ENCODE peak calls at places on chromosome 2, in ten cellular contexts. S, L, Z, K, E, W, X, Y, P and F are unnamed samples.

GRCh38 chr2:41994177-41994576 is 53.6 kb upstream of the PKDCC start:
- DNase-seq in P (no peak), L (peak; percentile 53), X (no peak), E (no peak), K (no peak), S (no peak), W (no peak), Y (peak; percentile 57), Z (peak; percentile 69), F (no peak)

GRCh38 chr2:241568738-241569137 is 10.2 kb downstream of the BOK start:
- DNase-seq in W (no peak), P (no peak), Z (no peak), Y (no peak), L (no peak), E (no peak), K (no peak), S (peak; percentile 73), X (no peak), F (no peak)

GRCh38 chr2:73134471-73134870 is 21.7 kb upstream of the RAB11FIP5 start:
- DNase-seq in S (no peak), Y (peak; percentile 68), E (no peak), L (no peak), X (no peak), P (no peak), K (no peak), W (no peak), Z (no peak), F (no peak)

GRCh38 chr2:98165516-98166071 is 78.6 kb downstream of the VWA3B start:
- DNase-seq in L (no peak), Z (no peak), Y (no peak), X (no peak), K (no peak), W (no peak), P (no peak), S (no peak), E (peak; percentile 69), F (no peak)

GRCh38 chr2:35978218-35978617 is 377.4 kb upstream of the CRIM1 start:
- DNase-seq in P (no peak), Z (no peak), E (no peak), W (no peak), Y (no peak), K (no peak), S (no peak), L (peak; percentile 6), X (no peak), F (no peak)

GRCh38 chr2:66920415-66920814 is 476.7 kb upstream of the ETAA1 start:
- DNase-seq in X (no peak), L (no peak), K (no peak), W (no peak), Z (no peak), P (no peak), E (no peak), Y (no peak), S (no peak), F (no peak)

GRCh38 chr2:216636570-216637450 is 3.6 kb downstream of the IGFBP2 start:
- DNase-seq in K (no peak), E (no peak), W (no peak), P (no peak), X (peak; percentile 48), Y (peak; percentile 72), L (peak; percentile 56), S (no peak), Z (peak; percentile 84), F (peak; percentile 85)

GRCh38 chr2:101197215-101197745 is 46.1 kb upstream of the TBC1D8 start:
- DNase-seq in X (no peak), K (no peak), E (no peak), W (no peak), Y (peak; percentile 25), P (no peak), S (no peak), Z (no peak), L (peak; percentile 12), F (no peak)

GRCh38 chr2:111972955-111973565 is 74.7 kb downstream of the MERTK start:
- DNase-seq in L (peak; percentile 25), K (no peak), E (no peak), Y (no peak), X (no peak), S (no peak), P (no peak), Z (no peak), W (no peak), F (no peak)

GRCh38 chr2:169828141-169828811 is 1.0 kb downstream of the UBR3 start:
- DNase-seq in P (peak; percentile 22), W (peak; percentile 48), Y (peak; percentile 78), E (no peak), L (peak; percentile 37), X (peak; percentile 50), Z (peak; percentile 69), S (peak; percentile 40), K (peak; percentile 16), F (peak; percentile 66)

GRCh38 chr2:9170458-9171130 is 36.0 kb upstream of the ASAP2 start:
- DNase-seq in X (no peak), Z (no peak), K (no peak), P (no peak), S (no peak), E (no peak), W (no peak), L (no peak), Y (no peak), F (no peak)